ENCODE peak calls at places on chromosomes 11 and 22, in six cellular contexts. E is brain microvascular endothelial cell, X is fibroblast of pulmonary artery, L is AG04450, N is SK-N-SH, R is AG04449. O is an unnamed sample.

GRCh38 chr11:114162719-114163123 is 103.2 kb downstream of the ZBTB16 start:
- DNase-seq in L (peak), R (peak), X (peak), E (peak), N (peak), O (peak)

GRCh38 chr22:44942979-44943700 is 66.7 kb downstream of the PHF21B start:
- DNase-seq in E (no peak), L (no peak), N (no peak), X (no peak), R (no peak), O (no peak)

GRCh38 chr11:64165482-64165841 is 451 bp downstream of the MACROD1 start:
- DNase-seq in R (no peak), E (no peak), X (no peak), N (no peak), L (no peak), O (no peak)

GRCh38 chr11:75351541-75352416 is at the start of gene ARRB1:
- DNase-seq in X (peak), R (no peak), E (peak), N (peak), L (no peak), O (no peak)

GRCh38 chr11:2535673-2536439 is 91.0 kb downstream of the KCNQ1 start:
- DNase-seq in N (no peak), L (no peak), X (no peak), E (no peak), R (no peak), O (no peak)

GRCh38 chr22:22408731-22409696 is 99.5 kb downstream of the ZNF280B start:
- DNase-seq in E (peak), L (no peak), X (peak), N (peak), R (no peak), O (no peak)

GRCh38 chr11:124602751-124603150 is 8.5 kb upstream of the PANX3 start:
- DNase-seq in R (no peak), L (no peak), E (no peak), X (no peak), N (no peak), O (no peak)

GRCh38 chr11:15901790-15902189 is 454.6 kb downstream of the SOX6 start:
- DNase-seq in E (no peak), X (no peak), R (no peak), L (no peak), N (no peak), O (no peak)

GRCh38 chr11:23903044-23903704 is 593.7 kb upstream of the LUZP2 start:
- DNase-seq in R (peak), X (peak), N (no peak), E (peak), L (peak), O (peak)

GRCh38 chr11:76239483-76240142 is 33.3 kb upstream of the WNT11 start:
- DNase-seq in R (no peak), N (no peak), L (no peak), X (no peak), E (no peak), O (no peak)

GRCh38 chr11:73334244-73335203 is 26.4 kb downstream of the ARHGEF17 start:
- DNase-seq in X (peak), R (no peak), L (no peak), N (peak), E (peak), O (peak)

GRCh38 chr22:32916025-32916424 is 114.5 kb downstream of the TIMP3 start:
- DNase-seq in N (no peak), X (no peak), L (no peak), E (no peak), R (no peak), O (no peak)

GRCh38 chr11:108663154-108663877 is 1.6 kb upstream of the DDX10 start:
- DNase-seq in L (no peak), E (no peak), X (no peak), N (no peak), R (no peak), O (no peak)

GRCh38 chr11:120024046-120024445 is 113.9 kb downstream of the TRIM29 start:
- DNase-seq in E (no peak), R (no peak), N (no peak), L (no peak), X (no peak), O (no peak)

GRCh38 chr11:133908827-133909226 is 47.9 kb downstream of the IGSF9B start:
- DNase-seq in N (no peak), R (no peak), X (no peak), L (no peak), E (no peak), O (no peak)

GRCh38 chr22:41681616-41682015 is 7.1 kb downstream of the SNU13 start:
- DNase-seq in L (no peak), X (no peak), E (peak), N (no peak), R (no peak), O (no peak)

GRCh38 chr11:39541945-39542351 is 1917.5 kb downstream of the LRRC4C start:
- DNase-seq in X (no peak), L (no peak), R (no peak), E (no peak), N (no peak), O (no peak)
- H3K4me3 ChIP-seq in X (no peak), L (no peak), R (no peak), E (no peak), N (no peak), O (no peak)

DNA sequence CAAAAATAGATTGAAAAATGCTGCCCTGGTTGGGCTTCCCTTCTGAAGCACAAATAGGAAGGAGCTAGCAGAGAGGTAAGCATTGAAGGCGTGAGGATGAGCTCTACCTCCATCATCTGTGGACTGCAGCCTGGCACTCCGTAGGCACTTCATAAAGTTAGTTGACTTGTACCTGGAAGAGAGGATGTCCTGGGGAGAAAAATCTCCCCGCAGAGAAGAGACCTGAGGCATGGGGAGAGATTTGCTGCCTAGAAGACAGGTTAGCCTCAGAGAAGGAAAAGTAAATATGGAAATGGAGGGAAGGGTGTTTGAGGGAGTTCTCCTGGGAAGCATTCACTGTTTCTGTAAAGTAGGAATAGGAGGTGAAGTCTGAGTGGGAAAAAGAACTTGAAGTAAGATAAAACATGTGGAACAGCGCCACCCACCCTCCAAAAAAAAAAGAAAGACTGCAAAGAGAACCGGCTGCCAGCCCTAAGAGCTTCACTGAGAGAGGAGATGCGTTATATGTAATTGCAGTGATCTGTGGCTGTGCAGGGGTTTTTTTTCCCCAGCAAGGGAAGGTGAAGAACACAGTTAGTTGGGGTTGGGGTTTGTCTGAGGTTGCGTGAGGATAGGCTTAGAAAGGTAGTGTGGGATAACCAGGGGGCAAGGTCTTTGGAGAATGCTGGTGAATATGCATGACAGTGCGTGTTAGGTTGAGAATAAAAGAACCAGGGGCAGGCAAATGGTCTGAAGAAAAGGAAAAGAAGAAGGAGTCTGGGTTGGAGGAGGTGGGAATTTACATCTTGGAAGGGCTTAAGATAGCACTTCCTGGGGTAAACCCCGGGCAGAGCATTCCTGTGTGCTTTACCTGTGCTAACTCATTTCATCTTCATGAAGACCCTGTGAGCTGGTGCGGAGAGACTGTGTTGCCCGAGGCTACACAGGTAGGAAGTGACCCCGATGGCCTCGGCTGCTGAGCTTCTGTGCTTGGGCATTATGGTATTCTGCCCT is 16.0 kb downstream of the TNRC6B start:
- DNase-seq in N (no peak), L (no peak), R (no peak), E (no peak), X (peak), O (no peak)
- TF ChIP-seq CTCF in N (peak), L (peak), R (peak), E (peak), X (peak), O (peak)

GRCh38 chr11:58926695-58927094 is 12.6 kb upstream of the GLYATL1 start:
- DNase-seq in N (no peak), L (peak), E (no peak), R (peak), X (peak), O (peak)
- H3K4me3 ChIP-seq in N (no peak), L (no peak), E (no peak), R (no peak), X (no peak), O (no peak)

GRCh38 chr22:42930810-42931420 is 73.8 kb upstream of the ARFGAP3 start:
- DNase-seq in N (no peak), E (peak), L (no peak), R (no peak), X (peak), O (no peak)
- TF ChIP-seq CTCF in N (peak), E (peak), L (no peak), R (no peak), X (no peak), O (peak)

DNA sequence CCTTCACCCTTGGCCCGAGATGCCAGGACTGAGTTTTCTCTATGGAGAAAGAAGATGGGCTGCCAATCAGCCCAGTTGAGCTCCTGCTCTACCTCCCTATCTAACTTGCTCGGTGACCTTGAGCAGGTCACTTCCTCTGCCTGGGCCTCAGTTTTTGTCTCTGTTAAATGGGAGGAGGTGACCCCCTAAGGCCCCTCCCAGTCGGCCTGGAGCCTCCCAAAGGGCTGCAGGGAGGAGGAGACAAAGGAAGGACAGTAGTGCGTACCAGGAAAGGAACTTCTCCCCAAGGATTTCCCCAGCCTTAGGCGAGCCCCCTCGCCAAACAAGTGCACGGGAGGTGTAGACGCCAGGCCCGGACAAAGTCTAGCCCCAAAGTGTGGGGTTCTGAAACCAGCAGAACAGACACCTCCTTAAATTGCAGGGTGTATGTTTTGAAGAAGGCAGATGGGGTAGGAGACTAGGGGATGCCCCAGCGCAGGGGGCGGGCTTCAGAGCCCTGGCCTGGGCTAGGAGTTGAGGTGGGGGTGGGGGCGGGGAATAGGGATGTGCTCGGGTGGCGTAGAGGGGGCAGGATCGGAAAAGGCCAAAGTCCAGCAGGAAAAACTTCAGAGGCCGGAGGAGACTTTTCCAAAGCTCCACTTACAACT is 1.0 kb downstream of the CBX7 start:
- DNase-seq in L (no peak), E (no peak), X (no peak), R (no peak), N (no peak), O (no peak)
- H3K4me3 ChIP-seq in L (peak), E (no peak), X (peak), R (peak), N (peak), O (peak)

GRCh38 chr22:30968015-30968923 is at the start of gene MORC2:
- DNase-seq in R (no peak), L (no peak), E (no peak), N (no peak), X (peak), O (no peak)

GRCh38 chr22:30970356-30970746 is 1.3 kb downstream of the TUG1 start:
- DNase-seq in E (no peak), L (no peak), N (no peak), R (no peak), X (no peak), O (no peak)

GRCh38 chr22:30968924-30969531 is at the start of gene TUG1:
- DNase-seq in R (peak), N (peak), E (peak), X (peak), L (peak), O (peak)

GRCh38 chr22:30964858-30965257 is 3.7 kb downstream of the MORC2 start:
- DNase-seq in R (no peak), L (no peak), N (no peak), X (no peak), E (no peak), O (no peak)

DNA sequence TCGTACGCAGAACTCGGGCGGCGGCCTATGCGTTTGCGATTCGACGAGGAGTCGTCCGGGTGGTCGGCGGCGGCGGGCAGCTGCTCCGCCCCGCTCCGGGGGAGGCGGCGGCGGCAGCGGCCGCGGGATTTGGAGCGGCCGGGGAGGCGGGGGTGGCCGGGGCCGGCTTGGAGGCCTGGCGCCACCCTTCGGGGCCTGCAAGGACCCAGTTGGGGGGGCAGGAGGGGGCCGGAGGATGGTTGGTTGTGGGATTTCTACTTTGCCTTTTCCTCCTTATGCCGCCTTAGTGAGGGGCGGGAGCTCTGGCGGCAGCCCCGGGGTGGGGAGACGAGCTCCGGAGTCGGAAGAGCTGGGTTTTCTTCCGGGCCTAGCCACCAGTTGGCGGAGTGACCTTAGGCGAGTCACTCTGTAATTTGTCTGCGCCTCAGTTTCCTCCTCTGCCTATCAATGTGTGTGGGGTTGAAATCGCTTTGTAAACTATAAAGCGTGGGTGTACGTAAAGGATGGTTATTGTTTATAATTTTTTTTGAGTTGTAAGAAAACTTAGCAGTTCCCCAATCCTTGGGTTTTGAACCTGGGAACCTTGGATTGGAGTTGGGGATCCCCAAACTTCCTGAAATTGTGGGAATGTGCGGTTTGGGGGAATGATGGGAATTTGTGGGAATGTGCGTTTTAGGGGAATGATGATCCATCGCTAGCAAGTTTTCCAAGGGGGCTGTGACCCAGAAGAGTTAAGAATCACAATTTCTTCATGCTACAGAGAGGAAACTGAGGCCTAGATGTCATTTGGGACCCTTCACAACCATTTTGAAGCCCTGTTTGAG is 679 bp downstream of the TUG1 start:
- DNase-seq in R (no peak), L (no peak), E (peak), N (no peak), X (peak), O (no peak)
- TF ChIP-seq CTCF in R (no peak), L (peak), E (peak), N (no peak), X (peak), O (peak)

O was measured in epithelial cell of proximal tubule.